ENCODE peak calls at places on chromosomes 7 and 10, in five cellular contexts. Z is suprapubic skin, W is K562, I is HepG2, T is SK-N-SH. X is an unnamed sample. For H3K4me1, the result is how much of the 10 kb centered on the place peaks cover.

GRCh38 chr7:77651544-77652162 is 44.6 kb upstream of the RSBN1L start:
- DNase-seq in Z (no peak), W (peak), I (peak), T (peak), X (no peak)

GRCh38 chr10:62261666-62262065 is 7.0 kb downstream of the RTKN2 start:
- DNase-seq in Z (no peak), W (no peak), I (no peak), T (no peak), X (no peak)

GRCh38 chr7:136480875-136481274 is 387.6 kb upstream of the CHRM2 start:
- DNase-seq in Z (no peak), W (no peak), I (no peak), T (no peak), X (no peak)

GRCh38 chr7:106757846-106758245 is 96.9 kb upstream of the CCDC71L start:
- DNase-seq in Z (no peak), W (no peak), I (no peak), T (no peak), X (peak)

GRCh38 chr10:3935141-3935540 is 150.1 kb upstream of the KLF6 start:
- DNase-seq in Z (no peak), W (no peak), I (no peak), T (no peak), X (no peak)

GRCh38 chr10:27612615-27613014 is 108.5 kb downstream of the RAB18 start:
- DNase-seq in Z (no peak), W (no peak), I (no peak), T (no peak), X (no peak)

GRCh38 chr10:21047511-21047910 is 150.4 kb upstream of the NEBL start:
- DNase-seq in Z (no peak), W (no peak), I (no peak), T (no peak), X (no peak)

GRCh38 chr10:71236286-71236685 is 23.9 kb downstream of the UNC5B start:
- DNase-seq in Z (no peak), W (no peak), I (no peak), T (no peak), X (no peak)

GRCh38 chr10:129517680-129518057 is 50.6 kb downstream of the MGMT start:
- DNase-seq in Z (no peak), W (no peak), I (no peak), T (no peak), X (no peak)

GRCh38 chr7:44489955-44490350 is 505 bp downstream of the NUDCD3 start:
- DNase-seq in Z (no peak), W (peak), I (no peak), T (no peak), X (peak)

GRCh38 chr7:48094861-48095293 is 5.8 kb downstream of the UPP1 start:
- DNase-seq in Z (no peak), W (no peak), I (no peak), T (no peak), X (no peak)

GRCh38 chr10:132865236-132865635 is 77.1 kb downstream of the CFAP46 start:
- DNase-seq in Z (peak), W (no peak), I (no peak), T (no peak), X (peak)

GRCh38 chr7:95527033-95527775 is 41.5 kb downstream of the ASB4 start:
- DNase-seq in Z (peak), W (peak), I (peak), T (peak), X (peak)

GRCh38 chr10:102777696-102778530 is 34.2 kb downstream of the WBP1L start:
- DNase-seq in Z (no peak), W (no peak), I (no peak), T (no peak), X (no peak)

GRCh38 chr10:70799124-70799523 is 13.9 kb upstream of the TBATA start:
- DNase-seq in Z (no peak), W (no peak), I (no peak), T (no peak), X (no peak)

GRCh38 chr10:78915331-78915626 is 153.5 kb upstream of the ZMIZ1 start:
- DNase-seq in Z (no peak), W (no peak), I (no peak), T (no peak), X (no peak)

GRCh38 chr7:85405503-85405902 is 218.6 kb upstream of the SEMA3D start:
- DNase-seq in Z (no peak), W (no peak), I (no peak), T (no peak), X (no peak)

GRCh38 chr10:118955531-118956252 is 73.8 kb upstream of the NANOS1 start:
- DNase-seq in Z (no peak), W (no peak), I (no peak), T (no peak), X (no peak)

GRCh38 chr7:117597755-117598154 is 117.9 kb downstream of the CFTR start:
- DNase-seq in Z (no peak), W (no peak), I (no peak), T (no peak), X (no peak)

GRCh38 chr7:151008511-151009323 is 15.6 kb downstream of the ATG9B start:
- DNase-seq in Z (no peak), W (peak), I (peak), T (peak), X (peak)

GRCh38 chr7:68186072-68186471 is 1189.4 kb downstream of the TYW1 start:
- DNase-seq in Z (no peak), W (no peak), I (no peak), T (peak), X (no peak)

GRCh38 chr7:2015251-2015871 is 217.4 kb downstream of the MAD1L1 start:
- DNase-seq in Z (peak), W (no peak), I (no peak), T (peak), X (no peak)

GRCh38 chr10:91006001-91006751 is 85.3 kb upstream of the ANKRD1 start:
- DNase-seq in Z (no peak), W (peak), I (peak), T (peak), X (peak)

DNA sequence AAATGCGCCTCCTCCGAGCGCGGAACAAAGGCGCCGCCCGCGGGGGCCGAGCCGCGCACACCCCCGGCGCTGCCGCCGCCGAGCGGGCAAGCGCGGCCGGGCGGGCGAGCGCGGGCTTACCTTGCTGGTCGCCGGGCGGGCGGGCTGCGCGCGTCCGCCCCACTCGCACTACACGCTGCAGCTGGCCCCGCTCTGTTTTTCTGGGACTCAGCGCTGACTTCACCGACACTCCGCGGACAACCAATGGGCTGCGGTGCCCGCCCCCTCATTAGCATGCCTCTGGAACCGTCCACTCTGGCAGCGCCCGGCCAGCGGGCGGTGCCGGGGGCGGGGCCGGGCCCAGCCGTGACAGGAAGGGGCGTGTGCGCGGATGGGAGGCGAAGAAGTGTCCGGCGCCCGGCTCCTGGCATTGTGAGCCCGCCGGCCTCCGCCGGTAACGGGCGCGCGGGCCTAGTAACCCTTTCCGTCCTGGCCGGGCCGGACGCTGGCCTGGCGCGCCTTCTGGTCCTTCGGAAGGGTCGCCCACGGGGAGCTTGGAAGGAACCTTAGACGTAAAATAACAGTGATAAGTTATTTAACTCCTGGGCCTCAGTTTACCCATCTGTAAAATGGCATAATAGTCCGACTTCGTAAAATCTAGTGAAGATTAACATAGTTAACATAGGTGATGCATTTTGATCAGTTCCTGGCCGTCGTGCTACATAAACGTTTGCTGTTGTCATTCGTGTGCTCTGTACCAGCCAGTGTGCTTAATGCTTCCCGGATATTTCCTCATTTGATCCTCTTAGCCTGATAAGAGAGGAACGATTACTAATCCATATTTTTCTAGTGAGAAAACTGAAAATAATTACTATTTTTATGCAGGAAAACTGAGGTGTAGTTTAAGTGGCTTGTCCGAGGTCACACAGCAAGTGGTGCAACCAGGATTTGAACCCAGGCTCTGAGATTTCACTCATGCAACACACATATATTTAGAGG is at the start of gene SORBS1:
- DNase-seq in Z (peak), W (peak), I (peak), T (peak), X (peak)
- TF ChIP-seq EP300 in Z (no peak), W (no peak), I (peak), T (no peak), X (no peak)

GRCh38 chr7:36188923-36189322 is 35.9 kb downstream of the EEPD1 start:
- DNase-seq in Z (no peak), W (no peak), I (no peak), T (no peak), X (no peak)
- H3K4me1 ChIP-seq in Z (under half), W (under half), I (half or more), T (under half), X (under half)

DNA sequence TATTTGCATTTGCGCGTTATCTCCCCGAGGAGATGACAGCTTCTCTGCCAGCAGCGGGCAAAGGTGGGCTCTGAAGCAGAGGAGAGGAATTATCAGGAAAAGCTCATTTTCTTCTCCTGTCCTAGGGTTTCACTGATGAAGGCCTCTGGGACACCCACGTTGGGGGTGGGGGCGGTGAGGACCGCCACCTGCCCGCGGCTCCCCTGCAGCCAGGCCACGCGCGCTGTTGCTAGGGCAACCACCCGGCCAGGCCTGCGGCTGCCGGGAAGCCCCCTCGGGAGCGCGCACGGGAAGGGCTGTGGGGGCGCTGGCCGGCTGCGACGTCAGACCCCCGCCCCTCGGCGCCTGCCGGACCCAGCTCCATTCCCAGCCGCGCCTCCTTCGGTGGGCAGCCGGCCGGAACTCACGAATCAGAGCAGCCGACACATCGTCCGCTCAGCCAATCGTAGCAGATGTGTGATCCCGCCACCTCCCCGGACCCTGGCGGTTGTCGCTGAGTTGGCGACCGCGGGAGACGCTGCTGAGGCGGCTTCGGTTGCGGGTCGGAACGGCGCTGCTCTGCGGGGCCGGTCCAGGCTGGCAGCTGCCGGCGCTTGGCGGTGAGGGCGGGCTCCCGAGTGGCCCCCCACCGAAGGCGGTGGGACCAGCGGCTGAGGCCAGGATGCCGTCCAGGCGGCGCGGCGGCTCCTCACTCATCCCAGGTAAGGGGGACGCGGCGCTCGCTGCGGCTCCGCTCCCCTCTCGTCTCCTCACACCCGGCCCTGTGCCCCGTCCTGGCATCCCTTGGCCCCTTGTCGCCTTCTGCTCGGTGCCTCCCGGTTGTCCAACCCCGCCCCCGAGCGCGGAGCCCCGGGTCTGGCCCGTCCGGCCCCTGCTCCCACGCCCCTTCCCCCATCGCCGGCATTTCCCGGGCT is at the start of gene TPST1:
- DNase-seq in Z (peak), W (peak), I (peak), T (peak), X (peak)
- TF ChIP-seq EP300 in Z (no peak), W (no peak), I (no peak), T (no peak), X (no peak)

DNA sequence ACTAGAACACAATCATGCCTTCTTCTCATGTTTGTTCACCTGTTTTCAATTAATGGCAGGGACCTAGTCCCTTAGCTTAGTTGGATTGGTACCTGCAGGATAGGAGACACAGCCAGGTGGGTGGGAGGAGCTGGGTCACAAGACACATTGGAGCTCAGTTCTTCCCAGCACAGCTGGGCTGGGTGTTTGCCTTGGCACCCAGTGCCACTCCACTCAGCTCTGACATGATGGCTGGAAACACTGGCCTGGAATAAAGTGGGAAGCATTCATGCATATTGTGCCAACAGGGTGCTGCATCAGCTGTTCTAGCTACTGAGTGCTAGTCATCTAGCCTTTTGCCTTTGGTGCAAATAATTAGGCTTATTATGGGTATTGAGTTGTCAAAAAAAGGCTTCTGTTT is 226.1 kb downstream of the PTEN start:
- DNase-seq in Z (no peak), W (no peak), I (no peak), T (no peak), X (no peak)
- H3K4me1 ChIP-seq in Z (under half), W (under half), I (under half), T (under half), X (under half)

X was measured in transverse colon.